ENCODE peak calls at places on chromosome 16, in four cellular contexts. E, Q, A and V are unnamed samples.

GRCh38 chr16:57203451-57203850 is 17.3 kb downstream of the RSPRY1 start:
- DNase-seq in E (no peak), Q (no peak), A (no peak), V (no peak)

GRCh38 chr16:1188781-1189189 is 35.9 kb downstream of the CACNA1H start:
- DNase-seq in E (peak), Q (no peak), A (no peak), V (peak)

GRCh38 chr16:9256196-9256595 is 164.8 kb downstream of the HAPSTR1 start:
- DNase-seq in E (peak), Q (peak), A (peak), V (peak)

GRCh38 chr16:57104706-57105105 is 12.3 kb downstream of the CPNE2 start:
- DNase-seq in E (no peak), Q (no peak), A (no peak), V (no peak)

GRCh38 chr16:67241008-67241900 is 6.0 kb downstream of the FHOD1 start:
- DNase-seq in E (peak), Q (peak), A (peak), V (no peak)

GRCh38 chr16:78506372-78507193 is 407.1 kb downstream of the WWOX start:
- DNase-seq in E (no peak), Q (no peak), A (peak), V (no peak)

GRCh38 chr16:22092143-22092933 is at the start of gene VWA3A:
- DNase-seq in E (no peak), Q (no peak), A (no peak), V (peak)

GRCh38 chr16:29994613-29995329 is 646 bp downstream of the HIRIP3 start:
- DNase-seq in E (peak), Q (no peak), A (no peak), V (peak)

GRCh38 chr16:80671281-80671849 is 130.6 kb downstream of the DYNLRB2 start:
- DNase-seq in E (no peak), Q (no peak), A (no peak), V (no peak)

GRCh38 chr16:11670171-11671131 is 2.2 kb downstream of the SNN start:
- DNase-seq in E (no peak), Q (no peak), A (no peak), V (no peak)

GRCh38 chr16:85905110-85906095 is 6.4 kb downstream of the IRF8 start:
- DNase-seq in E (no peak), Q (no peak), A (no peak), V (no peak)

GRCh38 chr16:3687792-3688191 is 29.5 kb downstream of the TRAP1 start:
- DNase-seq in E (no peak), Q (no peak), A (no peak), V (no peak)

GRCh38 chr16:88478115-88478514 is 25.0 kb downstream of the ZFPM1 start:
- DNase-seq in E (no peak), Q (no peak), A (no peak), V (no peak)

GRCh38 chr16:29804455-29805231 is 1.7 kb upstream of the MAZ start:
- DNase-seq in E (peak), Q (no peak), A (no peak), V (peak)

GRCh38 chr16:54345231-54345630 is 58.6 kb upstream of the IRX3 start:
- DNase-seq in E (no peak), Q (no peak), A (no peak), V (no peak)

GRCh38 chr16:15415411-15416070 is 18.8 kb upstream of the BMERB1 start:
- DNase-seq in E (no peak), Q (no peak), A (no peak), V (no peak)

GRCh38 chr16:27308792-27309191 is 5.0 kb upstream of the IL4R start:
- DNase-seq in E (no peak), Q (no peak), A (no peak), V (no peak)

GRCh38 chr16:54199486-54200160 is 87.0 kb downstream of the IRX3 start:
- DNase-seq in E (no peak), Q (no peak), A (peak), V (no peak)

GRCh38 chr16:10938321-10938720 is 3.9 kb downstream of the DEXI start:
- DNase-seq in E (no peak), Q (no peak), A (no peak), V (no peak)

GRCh38 chr16:28321700-28322411 is 29.5 kb downstream of the SBK1 start:
- DNase-seq in E (peak), Q (peak), A (peak), V (peak)

GRCh38 chr16:87169509-87169985 is 147.6 kb downstream of the C16orf95 start:
- DNase-seq in E (no peak), Q (no peak), A (peak), V (no peak)

GRCh38 chr16:87389245-87389644 is 2.9 kb upstream of the MAP1LC3B start:
- DNase-seq in E (no peak), Q (no peak), A (peak), V (no peak)

GRCh38 chr16:27489421-27489820 is 60.3 kb downstream of the GTF3C1 start:
- DNase-seq in E (no peak), Q (no peak), A (no peak), V (no peak)

GRCh38 chr16:17275076-17275732 is 195.6 kb downstream of the XYLT1 start:
- DNase-seq in E (no peak), Q (peak), A (peak), V (no peak)

GRCh38 chr16:49453001-49453400 is 79.4 kb downstream of the C16orf78 start:
- DNase-seq in E (no peak), Q (no peak), A (no peak), V (no peak)

GRCh38 chr16:31073073-31073822 is 792 bp downstream of the ZNF668 start:
- DNase-seq in E (peak), Q (peak), A (peak), V (peak)

GRCh38 chr16:426115-426905 is 861 bp downstream of the RAB11FIP3 start:
- DNase-seq in E (peak), Q (no peak), A (no peak), V (peak)

GRCh38 chr16:66905633-66906539 is 12.8 kb downstream of the CDH16 start:
- DNase-seq in E (peak), Q (no peak), A (peak), V (peak)

GRCh38 chr16:73113326-73113720 is 65.4 kb upstream of the ZFHX3 start:
- DNase-seq in E (no peak), Q (no peak), A (no peak), V (no peak)

GRCh38 chr16:6146874-6147425 is 1049.4 kb upstream of the EEF2KMT start:
- DNase-seq in E (no peak), Q (no peak), A (no peak), V (no peak)

GRCh38 chr16:21203155-21203797 is 8.1 kb downstream of the ZP2 start:
- DNase-seq in E (no peak), Q (no peak), A (no peak), V (no peak)

GRCh38 chr16:87274808-87275207 is 42.4 kb downstream of the C16orf95 start:
- DNase-seq in E (no peak), Q (no peak), A (no peak), V (no peak)

GRCh38 chr16:11913425-11914079 is 2.2 kb downstream of the GSPT1 start:
- DNase-seq in E (no peak), Q (no peak), A (no peak), V (no peak)

GRCh38 chr16:69150146-69150865 is 17.9 kb downstream of the UTP4 start:
- DNase-seq in E (peak), Q (peak), A (peak), V (peak)

GRCh38 chr16:75007443-75007842 is 8.6 kb downstream of the ZNRF1 start:
- DNase-seq in E (no peak), Q (no peak), A (no peak), V (no peak)

GRCh38 chr16:75012380-75013081 is 13.7 kb downstream of the ZNRF1 start:
- DNase-seq in E (no peak), Q (no peak), A (no peak), V (no peak)

GRCh38 chr16:75010427-75010826 is 11.6 kb downstream of the ZNRF1 start:
- DNase-seq in E (no peak), Q (no peak), A (no peak), V (no peak)

GRCh38 chr16:75014318-75014717 is 15.5 kb downstream of the ZNRF1 start:
- DNase-seq in E (no peak), Q (no peak), A (no peak), V (no peak)

DNA sequence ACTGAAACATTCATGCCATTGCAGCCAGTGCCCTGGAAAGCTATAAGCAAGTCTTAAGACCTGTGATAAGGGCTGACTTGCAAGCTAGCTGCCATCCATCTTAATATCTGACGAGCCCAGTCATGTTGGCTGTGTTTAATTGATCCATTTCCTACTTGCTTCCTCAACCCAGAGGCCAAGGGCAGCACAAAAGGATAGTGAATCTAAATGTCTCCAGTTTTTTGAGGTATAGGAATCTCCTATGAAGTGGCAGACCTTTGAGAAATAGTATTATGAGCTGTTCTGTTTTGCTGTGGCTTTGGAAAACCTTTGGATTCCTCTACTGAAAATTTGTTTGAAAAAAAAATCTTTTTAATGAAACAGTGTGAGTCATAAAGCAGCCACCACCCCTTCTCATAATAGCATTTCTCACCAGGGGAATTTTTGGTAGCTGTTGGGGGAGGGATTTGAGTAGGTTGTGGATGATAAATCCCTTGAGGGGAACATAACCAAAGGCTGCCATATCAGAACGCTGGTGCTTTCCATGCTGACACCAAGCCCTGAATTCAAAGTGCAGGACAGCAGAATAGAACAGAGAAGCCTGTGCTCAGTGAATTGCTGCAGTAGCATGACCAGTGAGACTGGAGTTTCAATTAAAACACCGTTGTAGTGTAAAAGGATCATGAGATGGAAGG is 12.9 kb downstream of the ZNRF1 start:
- DNase-seq in E (no peak), Q (no peak), A (no peak), V (no peak)
- TF ChIP-seq HMGXB4 in E (no peak), Q (no peak), A (no peak), V (no peak)

GRCh38 chr16:46972971-46973456 is 460 bp downstream of the DNAJA2 start:
- DNase-seq in E (peak), Q (no peak), A (peak), V (peak)

GRCh38 chr16:46973457-46974324 is at the start of gene DNAJA2:
- DNase-seq in E (peak), Q (peak), A (peak), V (peak)

GRCh38 chr16:46975165-46975564 is 1.7 kb upstream of the DNAJA2 start:
- DNase-seq in E (no peak), Q (no peak), A (no peak), V (no peak)

GRCh38 chr16:46975908-46976470 is 2.5 kb upstream of the DNAJA2 start:
- DNase-seq in E (no peak), Q (no peak), A (no peak), V (no peak)

DNA sequence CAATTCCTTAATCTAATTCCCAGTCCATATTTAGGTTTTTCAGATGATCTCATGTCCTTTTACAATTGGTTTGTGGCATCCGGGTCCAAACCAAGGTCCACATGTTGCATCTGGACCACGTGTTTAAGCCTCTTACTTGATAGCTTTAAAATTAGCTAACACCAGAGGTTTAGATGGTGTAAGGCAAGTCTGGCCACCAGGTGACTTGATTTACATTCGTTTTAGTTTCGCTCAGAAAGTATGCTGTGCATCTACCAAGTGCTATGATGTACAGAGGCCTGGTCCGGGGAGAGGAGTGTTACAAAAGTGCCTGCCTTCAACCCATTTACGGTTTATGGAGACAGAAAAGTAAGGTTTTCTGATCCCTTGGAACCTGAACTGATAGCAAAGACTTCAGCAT is 878 bp upstream of the DNAJA2 start:
- DNase-seq in E (peak), Q (peak), A (peak), V (no peak)
- TF ChIP-seq HMGXB4 in E (no peak), Q (no peak), A (no peak), V (no peak)

DNA sequence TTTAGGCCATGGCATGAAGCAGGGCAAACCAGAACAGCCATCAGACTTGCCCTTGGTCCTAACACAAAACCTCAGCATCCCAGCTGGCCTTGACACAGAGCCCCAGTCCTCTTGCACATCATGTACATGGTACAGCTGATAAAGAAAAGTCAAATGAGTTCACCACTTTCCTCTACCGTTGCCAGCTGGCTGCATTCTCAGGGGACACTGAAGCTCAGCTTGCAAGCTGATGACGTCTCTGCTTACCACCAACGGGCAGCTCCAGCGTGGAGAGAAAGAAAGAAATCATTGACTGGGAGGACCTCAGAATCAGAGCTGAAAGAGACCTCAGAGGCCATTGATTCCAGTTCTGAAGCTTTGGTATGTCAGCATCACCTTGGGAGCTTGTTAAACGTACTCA is 80.7 kb upstream of the CES5A start:
- DNase-seq in E (no peak), Q (no peak), A (no peak), V (no peak)
- TF ChIP-seq HMGXB4 in E (no peak), Q (no peak), A (no peak), V (no peak)

GRCh38 chr16:89519881-89520280 is 11.7 kb downstream of the SPG7 start:
- DNase-seq in E (no peak), Q (no peak), A (no peak), V (no peak)

GRCh38 chr16:89523680-89524344 is 15.6 kb downstream of the SPG7 start:
- DNase-seq in E (no peak), Q (no peak), A (no peak), V (no peak)

GRCh38 chr16:89525146-89525913 is 17.1 kb downstream of the SPG7 start:
- DNase-seq in E (no peak), Q (no peak), A (no peak), V (no peak)

GRCh38 chr16:89522287-89522686 is 14.1 kb downstream of the SPG7 start:
- DNase-seq in E (no peak), Q (no peak), A (no peak), V (peak)
- TF ChIP-seq HMGXB4 in E (no peak), Q (no peak), A (no peak), V (no peak)

DNA sequence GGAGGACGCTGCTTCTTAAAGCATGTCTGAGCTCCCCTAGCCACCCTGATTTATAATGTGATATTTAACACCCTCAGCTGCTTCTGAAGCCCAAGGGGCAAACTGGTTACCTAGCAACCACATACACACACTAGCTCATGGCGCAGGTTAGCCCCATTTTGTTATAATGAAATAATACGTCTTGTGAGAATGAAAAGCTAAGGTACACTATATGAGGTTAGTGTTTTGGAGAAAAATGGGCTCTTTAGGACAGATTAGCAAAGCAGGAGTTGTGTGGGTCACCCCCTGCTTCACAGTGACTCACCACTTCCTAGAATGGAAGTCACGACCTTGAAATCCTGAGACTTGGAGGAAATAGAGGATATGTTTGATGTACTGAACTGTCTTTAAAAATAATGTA is 404.8 kb upstream of the HSBP1 start:
- DNase-seq in E (no peak), Q (no peak), A (no peak), V (no peak)
- TF ChIP-seq HMGXB4 in E (no peak), Q (no peak), A (no peak), V (no peak)